ENCODE peak calls at places on chromosome 7, in nine cellular contexts. T is lower leg skin, K is right lobe of liver, W is transverse colon, P is HCT116, U is K562, V is GM12891, R is heart left ventricle, A is HepG2. G is an unnamed sample.
A peak's percentile ranks its signal among the peaks of the same experiment; 100 is the strongest.

GRCh38 chr7:7681191-7681935 is 37.0 kb downstream of the RPA3 start:
- DNase-seq in T (no peak), K (no peak), W (peak; percentile 36), P (peak; percentile 44), U (peak; percentile 22), V (no peak), R (peak; percentile 61), A (peak; percentile 50), G (no peak)

GRCh38 chr7:68770649-68771048 is 827.6 kb upstream of the AUTS2 start:
- DNase-seq in T (no peak), K (no peak), W (no peak), P (no peak), U (peak; percentile 17), V (no peak), R (peak; percentile 32), A (no peak), G (peak; percentile 46)

GRCh38 chr7:79282882-79283602 is 170.4 kb downstream of the MAGI2 start:
- DNase-seq in T (no peak), K (no peak), W (no peak), P (no peak), U (no peak), V (no peak), R (no peak), A (peak; percentile 6), G (no peak)

GRCh38 chr7:34282271-34282670 is 375.7 kb upstream of the NPSR1 start:
- DNase-seq in T (no peak), K (no peak), W (no peak), P (no peak), U (no peak), V (no peak), R (no peak), A (no peak), G (no peak)

GRCh38 chr7:142556745-142557144 is 192.5 kb upstream of the PRSS1 start:
- DNase-seq in T (peak; percentile 87), K (peak; percentile 74), W (peak; percentile 18), P (peak; percentile 71), U (peak; percentile 48), V (no peak), R (peak; percentile 25), A (peak; percentile 5), G (no peak)

GRCh38 chr7:96304573-96304972 is 17.3 kb downstream of the SLC25A13 start:
- DNase-seq in T (no peak), K (no peak), W (no peak), P (no peak), U (no peak), V (no peak), R (no peak), A (no peak), G (no peak)

GRCh38 chr7:105759670-105760548 is 116.5 kb downstream of the ATXN7L1 start:
- DNase-seq in T (no peak), K (no peak), W (peak; percentile 51), P (peak; percentile 45), U (peak; percentile 33), V (no peak), R (peak; percentile 41), A (peak; percentile 41), G (no peak)

GRCh38 chr7:141480953-141481352 is 70.3 kb upstream of the AGK start:
- DNase-seq in T (no peak), K (no peak), W (no peak), P (no peak), U (no peak), V (no peak), R (no peak), A (no peak), G (peak; percentile 47)

GRCh38 chr7:148944935-148945934 is 61.1 kb upstream of the EZH2 start:
- DNase-seq in T (no peak), K (no peak), W (no peak), P (no peak), U (no peak), V (no peak), R (no peak), A (no peak), G (no peak)

GRCh38 chr7:86598311-86598710 is 45.4 kb upstream of the GRM3 start:
- DNase-seq in T (no peak), K (no peak), W (no peak), P (no peak), U (peak; percentile 16), V (no peak), R (no peak), A (peak; percentile 10), G (peak; percentile 13)

GRCh38 chr7:95435422-95435780 is 573 bp upstream of the PON2 start:
- DNase-seq in T (no peak), K (no peak), W (no peak), P (no peak), U (no peak), V (no peak), R (no peak), A (no peak), G (no peak)

GRCh38 chr7:41205600-41205999 is 497.3 kb downstream of the INHBA start:
- DNase-seq in T (no peak), K (no peak), W (no peak), P (no peak), U (no peak), V (peak; percentile 5), R (no peak), A (no peak), G (no peak)

GRCh38 chr7:2844153-2845077 is at the start of gene GNA12:
- DNase-seq in T (peak; percentile 100), K (peak; percentile 98), W (peak; percentile 99), P (peak; percentile 97), U (peak; percentile 99), V (peak; percentile 98), R (peak; percentile 98), A (peak; percentile 98), G (peak; percentile 99)

GRCh38 chr7:10468908-10469307 is 504.8 kb upstream of the PHF14 start:
- DNase-seq in T (no peak), K (no peak), W (no peak), P (no peak), U (no peak), V (no peak), R (no peak), A (no peak), G (no peak)

DNA sequence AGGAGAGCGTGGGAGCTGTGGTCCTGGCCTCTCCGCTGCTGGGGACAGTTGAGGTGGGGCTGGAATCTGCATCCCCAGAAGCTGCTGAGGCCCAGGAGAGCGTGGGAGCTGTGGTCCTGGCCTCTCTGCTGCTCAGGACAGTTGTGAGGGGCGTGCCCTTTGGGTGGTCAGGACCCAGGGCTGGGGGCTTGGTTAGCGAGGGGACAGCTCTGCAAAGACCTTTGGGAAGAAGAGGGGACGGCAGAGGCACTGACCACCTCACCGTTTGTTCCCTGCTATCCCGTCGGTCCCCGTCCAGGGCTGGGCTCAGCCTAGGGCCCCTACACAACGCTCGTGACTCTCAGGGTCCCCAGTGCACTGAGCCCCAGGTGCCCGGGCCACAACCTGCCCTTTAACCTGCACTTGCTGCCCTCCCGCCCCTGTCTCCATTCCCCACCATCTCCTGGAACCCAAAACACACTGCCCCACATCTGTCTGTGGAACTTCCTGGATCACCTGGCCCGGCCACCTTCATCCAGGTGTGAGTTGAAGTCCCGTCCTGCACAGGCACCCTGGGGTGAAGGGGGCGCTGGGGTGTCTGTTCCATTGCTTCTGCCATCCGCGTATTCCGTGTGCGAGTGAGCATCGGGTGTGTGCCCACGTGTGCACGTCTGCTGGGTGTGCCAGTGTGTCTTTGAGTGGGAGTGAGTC is 14.1 kb downstream of the FOXL3 start:
- DNase-seq in T (no peak), K (no peak), W (no peak), P (no peak), U (no peak), V (no peak), R (no peak), A (no peak), G (no peak)
- TF ChIP-seq POLR2A in T (no peak), K (no peak), W (no peak), P (no peak), U (no peak), V (no peak), R (no peak), A (no peak), G (no peak)

DNA sequence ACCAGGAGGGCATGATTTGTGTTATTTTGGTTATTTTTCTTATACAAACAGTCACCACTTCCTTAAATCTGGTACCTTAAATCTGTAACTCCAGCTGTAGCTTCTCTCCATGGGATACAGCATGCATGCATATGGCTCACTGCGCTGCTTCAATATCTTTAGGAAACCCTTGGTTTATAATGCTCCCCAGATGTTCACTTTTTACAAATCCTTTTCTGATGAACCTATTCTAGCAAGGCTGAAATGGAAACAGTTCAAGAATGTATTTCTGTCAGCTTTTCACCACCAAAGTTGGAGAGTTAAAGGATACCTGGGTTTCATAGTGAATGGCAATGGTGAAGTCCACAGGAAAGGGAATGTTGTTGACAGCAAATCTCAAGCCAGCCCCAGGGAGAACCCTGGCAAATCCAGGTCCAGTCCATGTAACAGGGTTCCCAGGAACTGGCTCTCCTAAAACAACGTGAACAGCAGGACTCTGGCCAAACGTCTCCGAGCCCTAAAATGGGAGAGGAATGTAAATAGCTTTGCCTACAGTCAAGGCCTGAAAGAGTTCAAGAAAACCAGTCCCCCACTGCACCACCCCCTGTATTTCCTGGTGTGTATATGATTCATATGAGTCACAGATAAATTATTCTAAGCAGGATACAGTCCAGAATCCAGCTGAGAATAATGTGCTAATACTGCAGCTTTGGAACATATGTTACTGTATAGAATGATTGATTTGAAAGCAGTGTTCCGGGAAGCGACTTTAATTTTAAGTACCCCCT is 50.7 kb downstream of the LAMB4 start:
- DNase-seq in T (no peak), K (no peak), W (peak; percentile 21), P (no peak), U (peak; percentile 55), V (no peak), R (no peak), A (no peak), G (no peak)
- TF ChIP-seq POLR2A in T (no peak), K (no peak), W (no peak), P (no peak), U (no peak), V (no peak), R (no peak), A (no peak), G (no peak)

GRCh38 chr7:128530855-128531104 is 54.2 kb downstream of the METTL2B start:
- DNase-seq in T (no peak), K (no peak), W (no peak), P (no peak), U (no peak), V (no peak), R (no peak), A (no peak), G (no peak)
- TF ChIP-seq POLR2A in T (no peak), K (peak; percentile 54), W (no peak), P (peak; percentile 22), U (no peak), V (no peak), R (peak; percentile 44), A (peak; percentile 71), G (no peak)

DNA sequence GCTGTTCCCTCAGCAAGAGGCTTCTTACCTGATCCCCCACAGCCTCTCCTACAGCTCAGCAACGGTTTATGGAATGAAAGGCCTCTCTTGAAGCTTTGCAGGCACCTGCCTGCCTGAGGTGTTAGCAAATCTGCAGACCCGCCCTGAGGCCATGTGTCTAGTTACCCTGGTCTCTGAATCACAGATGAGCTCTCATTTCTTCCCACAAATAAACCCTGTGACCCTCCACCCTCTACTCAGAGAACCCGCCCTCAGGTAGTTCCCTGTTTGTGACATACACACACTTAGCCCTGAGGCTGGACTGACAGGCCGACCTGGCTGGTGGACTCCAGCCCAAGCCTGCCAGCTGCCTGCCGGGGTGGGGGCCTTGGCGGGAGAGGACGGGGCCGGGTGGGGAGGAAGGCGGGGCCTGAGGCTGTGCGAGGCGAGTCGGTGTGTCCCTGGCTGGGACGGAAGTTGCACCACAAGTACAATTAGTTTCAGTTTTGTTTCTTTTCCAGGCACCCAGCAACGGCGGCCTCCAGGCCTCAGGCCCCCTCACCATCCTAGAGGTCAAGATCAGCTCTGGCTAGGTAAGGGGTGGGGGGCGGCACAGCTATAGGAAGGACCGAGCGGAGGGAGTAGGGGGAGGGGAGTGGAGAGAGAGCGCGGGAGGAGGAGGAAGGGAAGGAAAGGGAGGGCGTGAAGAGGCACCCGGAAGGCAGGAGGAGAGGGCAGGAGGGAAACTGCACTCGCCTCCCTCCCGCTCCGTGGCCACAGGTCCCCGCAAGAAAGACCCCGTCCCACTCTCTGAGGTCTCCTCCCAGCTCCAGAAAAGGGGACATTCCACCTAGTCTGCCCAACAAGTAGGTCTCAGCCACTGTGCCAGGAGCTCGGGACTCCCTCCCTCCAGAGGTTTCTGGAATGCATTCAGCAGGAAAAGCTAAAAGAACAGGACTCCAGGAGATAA is at the start of gene TRIM56:
- DNase-seq in T (peak; percentile 97), K (peak; percentile 97), W (peak; percentile 93), P (peak; percentile 46), U (peak; percentile 94), V (peak; percentile 91), R (peak; percentile 89), A (peak; percentile 79), G (peak; percentile 95)
- TF ChIP-seq POLR2A in T (no peak), K (peak; percentile 48), W (peak; percentile 67), P (no peak), U (peak; percentile 90), V (peak; percentile 42), R (peak; percentile 45), A (peak; percentile 69), G (peak; percentile 62)

G was measured in upper lobe of left lung.